ENCODE peak calls at places on chromosomes 13 and 19, in seven cellular contexts. T is retinal pigment epithelial cell; M is AG09319; L is choroid plexus epithelial cell; B is stimulated activated CD4-positive, alpha-beta T cell treated with anti-CD3 and anti-CD28 coated beads, Interleukin-4, amount 100 ng/mL, for 4 hours; K is tibial artery; W is CD4-positive, CD25-positive, alpha-beta regulatory T cell. Z is an unnamed sample.

GRCh38 chr13:107210216-107211010 is 642.5 kb upstream of the ARGLU1 start:
- DNase-seq in L (peak), W (no peak), K (no peak), M (no peak), B (no peak), T (no peak), Z (no peak)

GRCh38 chr13:34114581-34114980 is 296.6 kb downstream of the RFC3 start:
- DNase-seq in T (no peak), W (no peak), K (no peak), B (no peak), M (no peak), L (no peak), Z (no peak)

GRCh38 chr13:51803422-51804294 is at the start of gene DHRS12:
- DNase-seq in L (peak), T (no peak), W (peak), K (peak), M (peak), B (peak), Z (peak)

GRCh38 chr13:49124693-49125304 is 95.3 kb upstream of the MLNR start:
- DNase-seq in K (no peak), B (no peak), L (peak), M (no peak), T (no peak), W (no peak), Z (no peak)

GRCh38 chr19:14889994-14890393 is 4.1 kb upstream of the OR7A17 start:
- DNase-seq in T (no peak), L (no peak), K (no peak), B (no peak), M (no peak), W (no peak), Z (no peak)

GRCh38 chr19:4372630-4373367 is 27.5 kb downstream of the SH3GL1 start:
- DNase-seq in L (no peak), T (no peak), M (no peak), K (peak), B (no peak), W (no peak), Z (no peak)

GRCh38 chr13:22915442-22916082 is 265.2 kb upstream of the SGCG start:
- DNase-seq in W (no peak), B (no peak), T (peak), M (no peak), K (no peak), L (peak), Z (peak)

GRCh38 chr19:44875666-44876418 is 15.2 kb upstream of the TOMM40 start:
- DNase-seq in T (no peak), K (no peak), M (no peak), B (no peak), W (no peak), L (peak), Z (no peak)

GRCh38 chr19:39916236-39916635 is 18.2 kb downstream of the FCGBP start:
- DNase-seq in T (no peak), K (peak), W (no peak), M (no peak), B (no peak), L (no peak), Z (no peak)

GRCh38 chr13:68291595-68291994 is 1061.5 kb upstream of the PCDH9 start:
- DNase-seq in T (no peak), W (no peak), L (no peak), B (no peak), M (no peak), K (no peak), Z (no peak)

GRCh38 chr13:29677627-29678026 is 82.1 kb upstream of the SLC7A1 start:
- DNase-seq in T (no peak), M (no peak), L (no peak), K (no peak), W (no peak), B (no peak), Z (no peak)

GRCh38 chr13:27338816-27339215 is 68.2 kb downstream of the RASL11A start:
- DNase-seq in K (no peak), T (no peak), M (no peak), W (peak), L (no peak), B (no peak), Z (no peak)

GRCh38 chr13:22064854-22065646 is 394.2 kb downstream of the FGF9 start:
- DNase-seq in W (no peak), K (no peak), B (no peak), M (no peak), T (no peak), L (no peak), Z (no peak)

GRCh38 chr13:37313383-37313782 is 207.9 kb upstream of the CSNK1A1L start:
- DNase-seq in B (no peak), M (peak), T (peak), W (no peak), L (peak), K (no peak), Z (no peak)

GRCh38 chr13:94764576-94765321 is 52.4 kb upstream of the SOX21 start:
- DNase-seq in M (no peak), L (no peak), K (no peak), W (no peak), B (no peak), T (no peak), Z (no peak)

GRCh38 chr19:5013761-5014160 is 44.8 kb downstream of the KDM4B start:
- DNase-seq in L (no peak), M (no peak), W (no peak), T (no peak), K (no peak), B (no peak), Z (no peak)

GRCh38 chr19:4575978-4576933 is 16.8 kb upstream of the SEMA6B start:
- DNase-seq in M (no peak), L (peak), T (no peak), K (no peak), B (peak), W (peak), Z (no peak)

GRCh38 chr19:45505151-45505995 is 1.9 kb upstream of the VASP start:
- DNase-seq in K (no peak), T (no peak), B (no peak), M (no peak), W (no peak), L (peak), Z (peak)

GRCh38 chr19:28710278-28710677 is 502.7 kb downstream of the UQCRFS1 start:
- DNase-seq in T (peak), B (no peak), L (peak), K (no peak), M (peak), W (peak), Z (no peak)

GRCh38 chr13:78372581-78372980 is 230.8 kb downstream of the POU4F1 start:
- DNase-seq in W (no peak), T (no peak), K (no peak), B (no peak), M (no peak), L (no peak), Z (no peak)

GRCh38 chr19:19642506-19643157 is 825 bp downstream of the GMIP start:
- DNase-seq in B (peak), M (no peak), K (no peak), T (no peak), L (no peak), W (peak), Z (no peak)

GRCh38 chr13:32676242-32676641 is 90.0 kb downstream of the PDS5B start:
- DNase-seq in K (no peak), L (peak), T (no peak), M (no peak), B (no peak), W (no peak), Z (no peak)

GRCh38 chr13:33228645-33229445 is 56.7 kb downstream of the STARD13 start:
- DNase-seq in W (peak), L (peak), K (no peak), M (peak), T (no peak), B (no peak), Z (no peak)

GRCh38 chr19:1606138-1606651 is 933 bp upstream of the UQCR11 start:
- DNase-seq in W (no peak), L (no peak), K (no peak), T (no peak), B (no peak), M (no peak), Z (no peak)

Z was measured in upper lobe of left lung.